ENCODE peak calls at places on chromosomes 6 and 20, in nine cellular contexts. Q is HCT116, N is HL-60, Y is suprapubic skin, P is SK-N-MC, U is stomach, K is H1, R is transverse colon, F is Panc1. I is an unnamed sample.

GRCh38 chr20:40637176-40637575 is 51.9 kb downstream of the MAFB start:
- DNase-seq in Q (no peak), N (no peak), Y (peak), P (no peak), U (no peak), K (no peak), R (no peak), F (no peak), I (no peak)

GRCh38 chr6:137729866-137730629 is 137.0 kb upstream of the TNFAIP3 start:
- DNase-seq in Q (no peak), N (no peak), Y (no peak), P (no peak), U (no peak), K (no peak), R (no peak), F (no peak), I (no peak)

GRCh38 chr6:169428532-169428931 is 174.9 kb upstream of the THBS2 start:
- DNase-seq in Q (no peak), N (no peak), Y (no peak), P (no peak), U (no peak), K (no peak), R (no peak), F (no peak), I (no peak)

GRCh38 chr6:132300323-132300949 is 100.8 kb downstream of the MOXD1 start:
- DNase-seq in Q (peak), N (peak), Y (no peak), P (no peak), U (peak), K (no peak), R (peak), F (peak), I (peak)

GRCh38 chr6:122735618-122736017 is 43.9 kb upstream of the FABP7 start:
- DNase-seq in Q (no peak), N (no peak), Y (no peak), P (no peak), U (no peak), K (no peak), R (no peak), F (no peak), I (no peak)

GRCh38 chr6:118319890-118320289 is 228.2 kb upstream of the PLN start:
- DNase-seq in Q (no peak), N (no peak), Y (no peak), P (no peak), U (no peak), K (no peak), R (no peak), F (no peak), I (no peak)

GRCh38 chr6:26240981-26241770 is 123.8 kb upstream of the BTN3A2 start:
- DNase-seq in Q (no peak), N (no peak), Y (no peak), P (no peak), U (no peak), K (no peak), R (no peak), F (no peak), I (peak)

GRCh38 chr6:62202078-62202477 is 83.9 kb downstream of the KHDRBS2 start:
- DNase-seq in Q (no peak), N (no peak), Y (no peak), P (no peak), U (no peak), K (no peak), R (no peak), F (no peak), I (no peak)

GRCh38 chr6:52186480-52186879 is 305 bp downstream of the IL17A start:
- DNase-seq in Q (no peak), N (no peak), Y (no peak), P (no peak), U (no peak), K (no peak), R (no peak), F (no peak), I (no peak)

GRCh38 chr6:132937466-132937906 is 123.1 kb downstream of the RPS12 start:
- DNase-seq in Q (peak), N (peak), Y (no peak), P (peak), U (peak), K (no peak), R (peak), F (no peak), I (peak)

GRCh38 chr6:167112421-167112820 is 10.5 kb upstream of the CCR6 start:
- DNase-seq in Q (no peak), N (no peak), Y (peak), P (no peak), U (no peak), K (no peak), R (no peak), F (no peak), I (no peak)

GRCh38 chr6:167116109-167116837 is 6.6 kb upstream of the CCR6 start:
- DNase-seq in Q (no peak), N (no peak), Y (no peak), P (no peak), U (no peak), K (no peak), R (no peak), F (no peak), I (peak)

GRCh38 chr6:167115054-167115453 is 7.8 kb upstream of the CCR6 start:
- DNase-seq in Q (no peak), N (no peak), Y (no peak), P (no peak), U (no peak), K (no peak), R (no peak), F (no peak), I (peak)

GRCh38 chr6:167113047-167113446 is 9.8 kb upstream of the CCR6 start:
- DNase-seq in Q (no peak), N (no peak), Y (peak), P (no peak), U (no peak), K (no peak), R (no peak), F (no peak), I (no peak)

GRCh38 chr6:167113935-167114910 is 8.7 kb upstream of the CCR6 start:
- DNase-seq in Q (no peak), N (no peak), Y (peak), P (no peak), U (no peak), K (no peak), R (peak), F (no peak), I (no peak)
- TF ChIP-seq POLR2AphosphoS5 in Q (no peak), N (no peak), Y (no peak), P (no peak), U (no peak), K (no peak), R (no peak), F (no peak), I (no peak)

GRCh38 chr6:24497254-24497989 is 2.7 kb downstream of the ALDH5A1 start:
- DNase-seq in Q (no peak), N (no peak), Y (no peak), P (no peak), U (no peak), K (no peak), R (no peak), F (no peak), I (no peak)

GRCh38 chr6:24494726-24495515 is at the start of gene ALDH5A1:
- DNase-seq in Q (peak), N (peak), Y (peak), P (no peak), U (peak), K (peak), R (peak), F (no peak), I (peak)

GRCh38 chr6:24493945-24494725 is 634 bp upstream of the ALDH5A1 start:
- DNase-seq in Q (no peak), N (no peak), Y (no peak), P (no peak), U (no peak), K (no peak), R (no peak), F (no peak), I (no peak)

GRCh38 chr6:24492475-24492874 is 2.3 kb upstream of the ALDH5A1 start:
- DNase-seq in Q (no peak), N (no peak), Y (no peak), P (no peak), U (no peak), K (no peak), R (peak), F (no peak), I (peak)

DNA sequence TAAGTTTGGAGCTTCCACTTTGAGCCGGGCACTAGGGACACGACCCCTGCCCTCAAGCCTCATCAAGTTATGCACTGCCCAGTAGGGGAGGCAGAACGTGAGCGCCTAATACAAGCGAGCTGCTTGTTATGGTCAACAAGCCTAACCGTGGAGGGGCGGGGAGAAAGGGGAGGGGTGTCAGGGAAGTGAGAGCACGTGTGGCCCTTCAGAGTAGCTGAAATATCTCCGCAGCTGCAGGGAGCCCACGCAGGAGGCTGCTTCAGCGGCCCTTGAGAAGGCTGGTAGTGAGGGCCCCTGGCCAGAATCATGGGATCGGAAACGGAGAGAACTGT is 713 bp downstream of the ALDH5A1 start:
- DNase-seq in Q (peak), N (peak), Y (peak), P (no peak), U (peak), K (no peak), R (peak), F (no peak), I (peak)
- TF ChIP-seq POLR2AphosphoS5 in Q (no peak), N (peak), Y (no peak), P (no peak), U (no peak), K (no peak), R (no peak), F (no peak), I (peak)

DNA sequence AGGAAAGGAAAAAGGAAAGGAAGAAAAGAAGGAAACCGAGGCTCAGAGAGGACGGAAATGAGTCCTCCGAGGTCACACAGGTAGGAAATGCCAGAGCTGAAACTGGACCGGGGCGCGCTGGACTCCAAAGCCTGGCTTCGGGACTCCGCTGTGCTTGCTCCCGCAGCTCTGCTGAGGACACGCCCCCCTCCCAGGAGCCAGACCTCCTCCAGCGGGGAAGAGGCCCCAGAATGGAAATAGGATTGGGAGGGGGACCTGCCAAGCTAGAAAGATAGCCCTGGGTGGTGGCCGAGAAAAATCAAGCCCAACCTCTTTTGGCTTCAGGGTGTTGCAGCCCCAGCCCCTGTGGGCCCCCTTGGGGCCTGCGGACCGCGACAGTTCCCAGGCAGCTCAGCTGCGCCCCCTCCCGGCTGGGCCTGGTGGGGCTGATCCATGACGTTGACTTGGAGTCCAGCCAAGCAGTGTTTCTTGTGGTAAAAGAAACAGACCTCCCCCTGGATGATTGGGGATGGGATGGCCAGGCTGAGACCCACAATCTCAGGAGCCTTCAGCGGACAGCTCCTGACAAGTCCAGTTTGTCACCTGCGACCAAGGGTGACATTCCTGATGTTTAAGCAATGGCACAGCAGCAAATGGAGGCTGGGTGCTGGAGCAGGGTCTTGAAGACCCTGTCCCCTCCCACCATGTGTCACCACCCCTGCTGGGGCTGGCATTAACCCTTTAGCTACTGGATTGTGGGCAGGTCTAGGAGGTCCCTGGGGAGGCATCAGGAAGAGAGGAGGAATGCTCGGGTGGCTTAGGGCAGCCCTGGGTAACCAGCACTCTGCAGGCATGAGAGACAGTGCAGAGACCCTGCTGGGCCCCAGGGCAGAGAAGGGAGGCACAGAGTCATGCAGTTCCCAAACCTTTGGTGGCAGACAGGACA is 55.4 kb downstream of the RIPOR3 start:
- DNase-seq in Q (peak), N (peak), Y (no peak), P (peak), U (peak), K (no peak), R (peak), F (peak), I (peak)
- TF ChIP-seq POLR2AphosphoS5 in Q (peak), N (peak), Y (no peak), P (peak), U (no peak), K (no peak), R (peak), F (peak), I (no peak)

DNA sequence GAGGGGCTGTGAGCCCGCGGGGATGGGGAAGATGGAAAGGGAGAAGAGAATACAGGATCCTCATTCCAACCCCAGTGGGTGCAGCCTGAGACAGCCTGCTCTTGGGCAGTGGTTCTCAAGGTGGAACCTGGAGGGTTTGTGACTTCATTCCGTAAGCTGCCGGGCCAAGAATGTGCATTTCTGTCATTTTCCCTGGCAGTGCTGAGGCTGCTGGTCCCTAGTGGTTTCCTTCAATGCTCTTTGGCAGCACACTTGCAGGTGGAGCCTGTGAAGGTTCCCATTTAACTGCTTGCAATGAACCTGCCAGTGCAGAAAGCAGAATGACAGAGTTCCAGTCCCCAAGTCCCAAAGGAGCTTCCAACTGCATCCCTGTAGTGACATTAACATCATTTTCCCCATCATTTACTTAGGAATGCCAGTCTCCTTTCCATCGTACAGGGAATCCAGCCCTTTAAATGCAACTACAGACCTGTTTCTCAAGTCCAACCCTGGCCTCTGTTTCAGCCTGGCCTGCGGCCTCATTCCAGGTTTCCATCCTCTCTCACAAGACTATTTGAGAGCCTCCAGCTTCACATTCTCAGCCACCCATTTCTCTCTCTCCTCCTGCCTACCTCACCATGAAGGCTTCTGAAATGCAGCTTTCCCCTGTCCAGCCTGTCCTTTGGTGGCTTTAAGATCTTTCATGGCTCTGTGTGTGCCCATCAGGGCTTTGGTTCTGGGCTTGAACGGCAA is 149.7 kb upstream of the GGTLC1 start:
- DNase-seq in Q (no peak), N (no peak), Y (peak), P (no peak), U (no peak), K (no peak), R (no peak), F (no peak), I (no peak)
- TF ChIP-seq POLR2AphosphoS5 in Q (no peak), N (no peak), Y (no peak), P (no peak), U (no peak), K (no peak), R (no peak), F (no peak), I (no peak)

GRCh38 chr6:31532644-31533454 is 4.1 kb downstream of the MCCD1 start:
- DNase-seq in Q (no peak), N (no peak), Y (no peak), P (no peak), U (no peak), K (no peak), R (no peak), F (no peak), I (no peak)

GRCh38 chr6:31531162-31531561 is 2.4 kb downstream of the MCCD1 start:
- DNase-seq in Q (no peak), N (no peak), Y (no peak), P (no peak), U (no peak), K (no peak), R (no peak), F (no peak), I (no peak)

GRCh38 chr6:31533455-31533841 is 4.7 kb downstream of the MCCD1 start:
- DNase-seq in Q (no peak), N (no peak), Y (no peak), P (no peak), U (no peak), K (no peak), R (no peak), F (no peak), I (no peak)

GRCh38 chr6:31530659-31531058 is 1.9 kb downstream of the MCCD1 start:
- DNase-seq in Q (no peak), N (no peak), Y (no peak), P (no peak), U (no peak), K (no peak), R (no peak), F (no peak), I (no peak)

DNA sequence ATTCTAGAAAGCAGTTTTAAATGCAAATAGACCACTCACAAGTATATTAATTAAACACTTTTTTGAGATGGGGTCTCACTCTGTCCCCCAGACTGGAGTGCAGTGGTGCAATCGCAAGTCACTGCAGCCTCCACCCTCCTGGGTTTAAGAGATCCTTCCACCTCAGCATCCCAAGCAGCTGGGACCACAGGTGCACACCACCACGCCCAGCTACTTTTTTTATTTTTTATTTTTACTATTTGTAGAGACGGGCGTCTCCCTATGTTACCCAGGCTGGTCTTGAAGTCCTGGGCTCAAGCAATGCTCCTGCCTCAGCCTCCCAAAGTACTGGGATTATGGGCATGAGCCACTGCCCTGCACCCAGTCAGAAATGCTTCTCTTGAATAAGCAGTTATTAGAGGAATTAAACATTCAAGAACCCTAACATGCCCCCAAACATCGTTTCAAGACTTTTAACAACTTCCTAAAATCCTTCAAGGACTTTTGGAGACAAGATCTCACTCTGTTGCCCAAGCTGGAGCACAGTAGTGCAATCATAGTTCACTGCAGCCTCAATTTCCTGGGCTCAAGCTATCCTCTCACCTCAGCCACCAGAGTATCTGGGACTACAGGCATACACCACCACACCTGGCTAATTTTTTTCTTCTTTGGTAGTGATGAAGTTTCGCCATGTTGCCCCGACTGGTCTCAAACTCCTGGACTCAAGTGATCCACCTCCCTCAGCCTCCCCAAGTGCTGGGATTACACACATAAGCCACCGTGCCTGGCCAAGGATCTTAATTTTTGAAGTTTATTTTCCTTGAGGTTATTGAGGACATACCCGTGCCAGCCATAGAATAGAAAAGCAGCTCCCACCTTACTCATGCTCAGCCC is 3.2 kb downstream of the MCCD1 start:
- DNase-seq in Q (no peak), N (no peak), Y (no peak), P (no peak), U (no peak), K (no peak), R (no peak), F (no peak), I (no peak)
- TF ChIP-seq POLR2AphosphoS5 in Q (peak), N (peak), Y (no peak), P (peak), U (no peak), K (no peak), R (no peak), F (peak), I (no peak)

GRCh38 chr6:105981002-105981887 is 104.9 kb upstream of the PRDM1 start:
- DNase-seq in Q (no peak), N (no peak), Y (no peak), P (no peak), U (no peak), K (no peak), R (peak), F (no peak), I (peak)
- TF ChIP-seq POLR2AphosphoS5 in Q (no peak), N (no peak), Y (no peak), P (no peak), U (no peak), K (no peak), R (no peak), F (no peak), I (no peak)